ENCODE peak calls at places on chromosomes 7 and 10, in seven cellular contexts. J is neural crest cell; G is coronary artery; H is activated CD8-positive, alpha-beta T cell treated with anti-CD3 and anti-CD28 coated beads for 36 hours; K is activated T-cell treated with anti-CD3 and anti-CD28 coated beads for 1 hour; C is EH; D is activated T-helper 2 cell treated with anti-CD3 and anti-CD28 coated beads, Interferon-gamma antibody, Interleukin-2, Interleukin-4, amounts not matched to agents 10 μg/mL and 5 μg/mL and 100 μg/mL, durations not matched to agents 14 hours and 24 hours and 36 hours. N is an unnamed sample.

GRCh38 chr7:18496336-18496700 is 769 bp downstream of the HDAC9 start:
- DNase-seq in J (no peak), G (no peak), H (no peak), K (no peak), C (no peak), D (no peak), N (no peak)

GRCh38 chr7:157013602-157014549 is 3.4 kb upstream of the MNX1 start:
- DNase-seq in J (no peak), G (no peak), H (no peak), K (no peak), C (no peak), D (no peak), N (no peak)

GRCh38 chr10:3292601-3293000 is 120.0 kb upstream of the PITRM1 start:
- DNase-seq in J (no peak), G (no peak), H (no peak), K (no peak), C (peak), D (no peak), N (no peak)

GRCh38 chr10:130898381-130898780 is 413.1 kb downstream of the TCERG1L start:
- DNase-seq in J (no peak), G (no peak), H (no peak), K (no peak), C (no peak), D (no peak), N (no peak)

GRCh38 chr10:36412942-36413341 is 712.5 kb upstream of the ANKRD30A start:
- DNase-seq in J (no peak), G (no peak), H (no peak), K (no peak), C (no peak), D (no peak), N (no peak)

GRCh38 chr7:45893996-45894664 is 5.8 kb downstream of the IGFBP1 start:
- DNase-seq in J (no peak), G (peak), H (no peak), K (no peak), C (no peak), D (no peak), N (no peak)

GRCh38 chr7:155426543-155427410 is 31.2 kb upstream of the EN2 start:
- DNase-seq in J (no peak), G (no peak), H (no peak), K (no peak), C (peak), D (no peak), N (no peak)

GRCh38 chr7:73906874-73907273 is 45.9 kb downstream of the TMEM270 start:
- DNase-seq in J (no peak), G (no peak), H (no peak), K (no peak), C (no peak), D (no peak), N (no peak)

N was measured in HAP-1.